ENCODE peak calls at places on chromosomes 4 and X, in four cellular contexts. One of them, this sample, is unnamed.

GRCh38 chr4:16225996-16226815 is at the start of gene TAPT1:
- DNase-seq in GM03348: peak
- DNase-seq in uterus: peak
- DNase-seq in stimulated activated CD8-positive, alpha-beta memory T cell treated with anti-CD3 and anti-CD28 coated beads, Interleukin-7, amount 100 ng/mL, for 1 hour: peak
- DNase-seq in this sample: peak

GRCh38 chrX:18146954-18147353 is 73.7 kb downstream of the BEND2 start:
- DNase-seq in GM03348: peak
- DNase-seq in uterus: no peak
- DNase-seq in stimulated activated CD8-positive, alpha-beta memory T cell treated with anti-CD3 and anti-CD28 coated beads, Interleukin-7, amount 100 ng/mL, for 1 hour: no peak
- DNase-seq in this sample: no peak

GRCh38 chr4:71210831-71211230 is 128.0 kb upstream of the SLC4A4 start:
- DNase-seq in GM03348: peak
- DNase-seq in uterus: no peak
- DNase-seq in stimulated activated CD8-positive, alpha-beta memory T cell treated with anti-CD3 and anti-CD28 coated beads, Interleukin-7, amount 100 ng/mL, for 1 hour: no peak
- DNase-seq in this sample: no peak

GRCh38 chrX:40474205-40474626 is 106.6 kb upstream of the ATP6AP2 start:
- DNase-seq in GM03348: peak
- DNase-seq in uterus: peak
- DNase-seq in stimulated activated CD8-positive, alpha-beta memory T cell treated with anti-CD3 and anti-CD28 coated beads, Interleukin-7, amount 100 ng/mL, for 1 hour: no peak
- DNase-seq in this sample: no peak

GRCh38 chr4:113901994-113902787 is 77.3 kb downstream of the ARSJ start:
- DNase-seq in GM03348: no peak
- DNase-seq in uterus: no peak
- DNase-seq in stimulated activated CD8-positive, alpha-beta memory T cell treated with anti-CD3 and anti-CD28 coated beads, Interleukin-7, amount 100 ng/mL, for 1 hour: peak
- DNase-seq in this sample: peak

GRCh38 chr4:2063557-2064275 is 4.6 kb downstream of the NAT8L start:
- DNase-seq in GM03348: no peak
- DNase-seq in uterus: no peak
- DNase-seq in stimulated activated CD8-positive, alpha-beta memory T cell treated with anti-CD3 and anti-CD28 coated beads, Interleukin-7, amount 100 ng/mL, for 1 hour: no peak
- DNase-seq in this sample: no peak

GRCh38 chrX:153499876-153500275 is 5.1 kb downstream of the BGN start:
- DNase-seq in GM03348: peak
- DNase-seq in uterus: no peak
- DNase-seq in stimulated activated CD8-positive, alpha-beta memory T cell treated with anti-CD3 and anti-CD28 coated beads, Interleukin-7, amount 100 ng/mL, for 1 hour: no peak
- DNase-seq in this sample: no peak

GRCh38 chr4:134906404-134907023 is 704.9 kb upstream of the PABPC4L start:
- DNase-seq in GM03348: peak
- DNase-seq in uterus: no peak
- DNase-seq in stimulated activated CD8-positive, alpha-beta memory T cell treated with anti-CD3 and anti-CD28 coated beads, Interleukin-7, amount 100 ng/mL, for 1 hour: no peak
- DNase-seq in this sample: no peak

GRCh38 chr4:80694178-80694577 is 336.3 kb upstream of the BMP3 start:
- DNase-seq in GM03348: no peak
- DNase-seq in uterus: no peak
- DNase-seq in stimulated activated CD8-positive, alpha-beta memory T cell treated with anti-CD3 and anti-CD28 coated beads, Interleukin-7, amount 100 ng/mL, for 1 hour: no peak
- DNase-seq in this sample: no peak

GRCh38 chr4:61277785-61278184 is 77.7 kb downstream of the ADGRL3 start:
- DNase-seq in GM03348: no peak
- DNase-seq in uterus: no peak
- DNase-seq in stimulated activated CD8-positive, alpha-beta memory T cell treated with anti-CD3 and anti-CD28 coated beads, Interleukin-7, amount 100 ng/mL, for 1 hour: no peak
- DNase-seq in this sample: no peak

GRCh38 chr4:120977435-120977997 is 55.0 kb upstream of the PRDM5 start:
- DNase-seq in GM03348: peak
- DNase-seq in uterus: no peak
- DNase-seq in stimulated activated CD8-positive, alpha-beta memory T cell treated with anti-CD3 and anti-CD28 coated beads, Interleukin-7, amount 100 ng/mL, for 1 hour: no peak
- DNase-seq in this sample: no peak

GRCh38 chr4:141580523-141580922 is 55.9 kb upstream of the IL15 start:
- DNase-seq in GM03348: no peak
- DNase-seq in uterus: no peak
- DNase-seq in stimulated activated CD8-positive, alpha-beta memory T cell treated with anti-CD3 and anti-CD28 coated beads, Interleukin-7, amount 100 ng/mL, for 1 hour: no peak
- DNase-seq in this sample: no peak

GRCh38 chr4:168830777-168831512 is 179.1 kb downstream of the CBR4 start:
- DNase-seq in GM03348: peak
- DNase-seq in uterus: no peak
- DNase-seq in stimulated activated CD8-positive, alpha-beta memory T cell treated with anti-CD3 and anti-CD28 coated beads, Interleukin-7, amount 100 ng/mL, for 1 hour: no peak
- DNase-seq in this sample: no peak

GRCh38 chr4:5967783-5968182 is 50.4 kb downstream of the C4orf50 start:
- DNase-seq in GM03348: no peak
- DNase-seq in uterus: no peak
- DNase-seq in stimulated activated CD8-positive, alpha-beta memory T cell treated with anti-CD3 and anti-CD28 coated beads, Interleukin-7, amount 100 ng/mL, for 1 hour: no peak
- DNase-seq in this sample: no peak

GRCh38 chr4:143728171-143728570 is 27.7 kb upstream of the FREM3 start:
- DNase-seq in GM03348: peak
- DNase-seq in uterus: no peak
- DNase-seq in stimulated activated CD8-positive, alpha-beta memory T cell treated with anti-CD3 and anti-CD28 coated beads, Interleukin-7, amount 100 ng/mL, for 1 hour: no peak
- DNase-seq in this sample: no peak

GRCh38 chrX:15930585-15930984 is 76.0 kb upstream of the AP1S2 start:
- DNase-seq in GM03348: peak
- DNase-seq in uterus: no peak
- DNase-seq in stimulated activated CD8-positive, alpha-beta memory T cell treated with anti-CD3 and anti-CD28 coated beads, Interleukin-7, amount 100 ng/mL, for 1 hour: no peak
- DNase-seq in this sample: no peak

GRCh38 chrX:2385224-2385623 is 115.6 kb downstream of the DHRSX start:
- DNase-seq in GM03348: peak
- DNase-seq in uterus: no peak
- DNase-seq in stimulated activated CD8-positive, alpha-beta memory T cell treated with anti-CD3 and anti-CD28 coated beads, Interleukin-7, amount 100 ng/mL, for 1 hour: no peak
- DNase-seq in this sample: no peak

GRCh38 chr4:17030543-17030942 is 132.1 kb upstream of the LDB2 start:
- DNase-seq in GM03348: peak
- DNase-seq in uterus: peak
- DNase-seq in stimulated activated CD8-positive, alpha-beta memory T cell treated with anti-CD3 and anti-CD28 coated beads, Interleukin-7, amount 100 ng/mL, for 1 hour: no peak
- DNase-seq in this sample: no peak

GRCh38 chrX:150664290-150664689 is 28.9 kb upstream of the MTMR1 start:
- DNase-seq in GM03348: no peak
- DNase-seq in uterus: no peak
- DNase-seq in stimulated activated CD8-positive, alpha-beta memory T cell treated with anti-CD3 and anti-CD28 coated beads, Interleukin-7, amount 100 ng/mL, for 1 hour: no peak
- DNase-seq in this sample: no peak

GRCh38 chr4:110005461-110006056 is 92.9 kb downstream of the EGF start:
- DNase-seq in GM03348: peak
- DNase-seq in uterus: no peak
- DNase-seq in stimulated activated CD8-positive, alpha-beta memory T cell treated with anti-CD3 and anti-CD28 coated beads, Interleukin-7, amount 100 ng/mL, for 1 hour: no peak
- DNase-seq in this sample: no peak

GRCh38 chr4:168848977-168849687 is 160.9 kb downstream of the CBR4 start:
- DNase-seq in GM03348: no peak
- DNase-seq in uterus: no peak
- DNase-seq in stimulated activated CD8-positive, alpha-beta memory T cell treated with anti-CD3 and anti-CD28 coated beads, Interleukin-7, amount 100 ng/mL, for 1 hour: no peak
- DNase-seq in this sample: no peak

GRCh38 chr4:93384211-93384610 is 444.3 kb upstream of the ATOH1 start:
- DNase-seq in GM03348: no peak
- DNase-seq in uterus: no peak
- DNase-seq in stimulated activated CD8-positive, alpha-beta memory T cell treated with anti-CD3 and anti-CD28 coated beads, Interleukin-7, amount 100 ng/mL, for 1 hour: no peak
- DNase-seq in this sample: no peak

GRCh38 chr4:37445023-37445422 is 200.5 kb downstream of the NWD2 start:
- DNase-seq in GM03348: no peak
- DNase-seq in uterus: no peak
- DNase-seq in stimulated activated CD8-positive, alpha-beta memory T cell treated with anti-CD3 and anti-CD28 coated beads, Interleukin-7, amount 100 ng/mL, for 1 hour: no peak
- DNase-seq in this sample: no peak

GRCh38 chrX:11341274-11342256 is 48.4 kb downstream of the AMELX start:
- DNase-seq in GM03348: peak
- DNase-seq in uterus: peak
- DNase-seq in stimulated activated CD8-positive, alpha-beta memory T cell treated with anti-CD3 and anti-CD28 coated beads, Interleukin-7, amount 100 ng/mL, for 1 hour: no peak
- DNase-seq in this sample: no peak

GRCh38 chrX:106959897-106960296 is 39.7 kb downstream of the CLDN2 start:
- DNase-seq in GM03348: peak
- DNase-seq in uterus: no peak
- DNase-seq in stimulated activated CD8-positive, alpha-beta memory T cell treated with anti-CD3 and anti-CD28 coated beads, Interleukin-7, amount 100 ng/mL, for 1 hour: no peak
- DNase-seq in this sample: no peak

GRCh38 chr4:128600996-128601857 is 208.3 kb upstream of the JADE1 start:
- DNase-seq in GM03348: peak
- DNase-seq in uterus: peak
- DNase-seq in stimulated activated CD8-positive, alpha-beta memory T cell treated with anti-CD3 and anti-CD28 coated beads, Interleukin-7, amount 100 ng/mL, for 1 hour: no peak
- DNase-seq in this sample: no peak

GRCh38 chr4:4914059-4914820 is 54.8 kb downstream of the MSX1 start:
- DNase-seq in GM03348: peak
- DNase-seq in uterus: no peak
- DNase-seq in stimulated activated CD8-positive, alpha-beta memory T cell treated with anti-CD3 and anti-CD28 coated beads, Interleukin-7, amount 100 ng/mL, for 1 hour: no peak
- DNase-seq in this sample: no peak

GRCh38 chrX:840556-840955 is 210.0 kb downstream of the SHOX start:
- DNase-seq in GM03348: no peak
- DNase-seq in uterus: no peak
- DNase-seq in stimulated activated CD8-positive, alpha-beta memory T cell treated with anti-CD3 and anti-CD28 coated beads, Interleukin-7, amount 100 ng/mL, for 1 hour: no peak
- DNase-seq in this sample: no peak

GRCh38 chr4:129344058-129344457 is 248.1 kb downstream of the C4orf33 start:
- DNase-seq in GM03348: peak
- DNase-seq in uterus: no peak
- DNase-seq in stimulated activated CD8-positive, alpha-beta memory T cell treated with anti-CD3 and anti-CD28 coated beads, Interleukin-7, amount 100 ng/mL, for 1 hour: no peak
- DNase-seq in this sample: no peak

GRCh38 chrX:56764975-56765791 is 36.1 kb downstream of the NBDY start:
- DNase-seq in GM03348: no peak
- DNase-seq in uterus: no peak
- DNase-seq in stimulated activated CD8-positive, alpha-beta memory T cell treated with anti-CD3 and anti-CD28 coated beads, Interleukin-7, amount 100 ng/mL, for 1 hour: no peak
- DNase-seq in this sample: no peak

GRCh38 chrX:39577976-39578962 is 519.5 kb downstream of the BCOR start:
- DNase-seq in GM03348: no peak
- DNase-seq in uterus: no peak
- DNase-seq in stimulated activated CD8-positive, alpha-beta memory T cell treated with anti-CD3 and anti-CD28 coated beads, Interleukin-7, amount 100 ng/mL, for 1 hour: no peak
- DNase-seq in this sample: peak

GRCh38 chr4:47668810-47669408 is 169.0 kb downstream of the CORIN start:
- DNase-seq in GM03348: peak
- DNase-seq in uterus: no peak
- DNase-seq in stimulated activated CD8-positive, alpha-beta memory T cell treated with anti-CD3 and anti-CD28 coated beads, Interleukin-7, amount 100 ng/mL, for 1 hour: no peak
- DNase-seq in this sample: no peak

GRCh38 chr4:5420266-5420665 is 288.1 kb downstream of the EVC2 start:
- DNase-seq in GM03348: no peak
- DNase-seq in uterus: no peak
- DNase-seq in stimulated activated CD8-positive, alpha-beta memory T cell treated with anti-CD3 and anti-CD28 coated beads, Interleukin-7, amount 100 ng/mL, for 1 hour: no peak
- DNase-seq in this sample: no peak

GRCh38 chr4:7073526-7074390 is 5.9 kb upstream of the GRPEL1 start:
- DNase-seq in GM03348: peak
- DNase-seq in uterus: no peak
- DNase-seq in stimulated activated CD8-positive, alpha-beta memory T cell treated with anti-CD3 and anti-CD28 coated beads, Interleukin-7, amount 100 ng/mL, for 1 hour: no peak
- DNase-seq in this sample: no peak

GRCh38 chr4:12421364-12421763 is 992.7 kb upstream of the HS3ST1 start:
- DNase-seq in GM03348: no peak
- DNase-seq in uterus: no peak
- DNase-seq in stimulated activated CD8-positive, alpha-beta memory T cell treated with anti-CD3 and anti-CD28 coated beads, Interleukin-7, amount 100 ng/mL, for 1 hour: no peak
- DNase-seq in this sample: no peak

GRCh38 chr4:123547167-123547817 is 150.7 kb downstream of the SPRY1 start:
- DNase-seq in GM03348: no peak
- DNase-seq in uterus: no peak
- DNase-seq in stimulated activated CD8-positive, alpha-beta memory T cell treated with anti-CD3 and anti-CD28 coated beads, Interleukin-7, amount 100 ng/mL, for 1 hour: no peak
- DNase-seq in this sample: no peak

GRCh38 chr4:8239661-8240060 is 29.9 kb upstream of the HTRA3 start:
- DNase-seq in GM03348: no peak
- DNase-seq in uterus: no peak
- DNase-seq in stimulated activated CD8-positive, alpha-beta memory T cell treated with anti-CD3 and anti-CD28 coated beads, Interleukin-7, amount 100 ng/mL, for 1 hour: no peak
- DNase-seq in this sample: no peak